ENCODE peak calls at places on chromosome 4, in six cellular contexts. T is endodermal cell, Q is GM12892, N is HAP-1, H is progenitor cell of endocrine pancreas, J is A549. V is an unnamed sample.

GRCh38 chr4:128517739-128518510 is 230.3 kb upstream of the PGRMC2 start:
- DNase-seq in N (no peak), T (peak; percentile 62), H (no peak), Q (peak; percentile 41), J (peak; percentile 93), V (peak; percentile 59)

GRCh38 chr4:163108614-163109013 is 58.1 kb downstream of the NAF1 start:
- DNase-seq in J (no peak), T (no peak), N (no peak), H (no peak), Q (no peak), V (no peak)

GRCh38 chr4:1939664-1940509 is 68.7 kb downstream of the NSD2 start:
- DNase-seq in N (no peak), J (no peak), H (no peak), Q (no peak), T (no peak), V (no peak)

GRCh38 chr4:91746551-91746950 is 557.2 kb upstream of the GRID2 start:
- DNase-seq in T (peak; percentile 52), Q (no peak), N (no peak), H (no peak), J (no peak), V (no peak)

GRCh38 chr4:40388248-40388647 is 53.1 kb downstream of the CHRNA9 start:
- DNase-seq in Q (no peak), N (peak; percentile 11), H (no peak), J (no peak), T (peak; percentile 68), V (no peak)

GRCh38 chr4:151304755-151305154 is 20.6 kb downstream of the SH3D19 start:
- DNase-seq in Q (no peak), H (no peak), N (peak; percentile 52), J (peak; percentile 14), T (peak; percentile 64), V (no peak)

GRCh38 chr4:184398741-184399504 is 75.4 kb downstream of the IRF2 start:
- DNase-seq in N (no peak), H (no peak), T (peak; percentile 31), Q (no peak), J (no peak), V (no peak)

GRCh38 chr4:146916479-146917076 is 29.1 kb downstream of the TTC29 start:
- DNase-seq in H (no peak), T (no peak), N (peak; percentile 33), J (peak; percentile 13), Q (no peak), V (peak; percentile 6)

GRCh38 chr4:8264106-8264505 is 5.4 kb upstream of the HTRA3 start:
- DNase-seq in Q (no peak), H (no peak), N (no peak), T (no peak), J (no peak), V (no peak)

GRCh38 chr4:87068591-87069021 is 133.8 kb downstream of the AFF1 start:
- DNase-seq in Q (no peak), T (no peak), J (no peak), H (no peak), N (no peak), V (no peak)

GRCh38 chr4:946103-946450 is 13.8 kb downstream of the TMEM175 start:
- DNase-seq in Q (no peak), T (no peak), N (no peak), J (no peak), H (no peak), V (no peak)

GRCh38 chr4:75514949-75515612 is 808 bp downstream of the THAP6 start:
- DNase-seq in Q (no peak), T (no peak), N (no peak), J (no peak), H (no peak), V (no peak)

GRCh38 chr4:146643812-146644401 is 5.2 kb downstream of the POU4F2 start:
- DNase-seq in J (no peak), T (no peak), H (no peak), N (no peak), Q (no peak), V (no peak)

GRCh38 chr4:5460106-5460801 is 248.1 kb downstream of the EVC2 start:
- DNase-seq in Q (no peak), N (peak; percentile 50), T (peak; percentile 84), J (peak; percentile 43), H (peak; percentile 17), V (peak; percentile 35)

GRCh38 chr4:76377922-76378321 is 43.0 kb downstream of the CCDC158 start:
- DNase-seq in H (peak; percentile 22), T (peak; percentile 76), Q (no peak), J (peak; percentile 31), N (peak; percentile 45), V (no peak)

GRCh38 chr4:137968956-137969709 is 273.0 kb downstream of the SLC7A11 start:
- DNase-seq in Q (no peak), H (no peak), T (peak; percentile 66), N (no peak), J (no peak), V (no peak)

GRCh38 chr4:162061214-162061613 is 102.6 kb downstream of the FSTL5 start:
- DNase-seq in J (peak; percentile 5), N (no peak), Q (no peak), H (no peak), T (peak; percentile 63), V (peak; percentile 28)

GRCh38 chr4:187732524-187732923 is 263.0 kb upstream of the ZFP42 start:
- DNase-seq in N (no peak), H (no peak), T (no peak), J (no peak), Q (no peak), V (no peak)

GRCh38 chr4:150114641-150115040 is 36.4 kb downstream of the DCLK2 start:
- DNase-seq in H (no peak), Q (no peak), N (no peak), T (no peak), J (no peak), V (no peak)

GRCh38 chr4:39497909-39498723 is 29.1 kb downstream of the UGDH start:
- DNase-seq in H (no peak), Q (no peak), N (no peak), J (peak; percentile 57), T (no peak), V (no peak)

GRCh38 chr4:108033348-108033747 is 43.7 kb downstream of the HADH start:
- DNase-seq in Q (no peak), N (no peak), H (no peak), T (no peak), J (no peak), V (no peak)

GRCh38 chr4:87152310-87153061 is 67.9 kb downstream of the KLHL8 start:
- DNase-seq in T (peak; percentile 65), H (no peak), Q (no peak), J (no peak), N (no peak), V (no peak)